ENCODE peak calls at places on chromosomes 1 and 21, in four cellular contexts. Y, L, X and P are unnamed samples.

GRCh38 chr1:227712648-227713047 is 22.5 kb downstream of the JMJD4 start:
- DNase-seq in Y (no peak), L (no peak), X (no peak), P (no peak)

GRCh38 chr1:221849897-221850296 is 108.0 kb upstream of the DUSP10 start:
- DNase-seq in Y (no peak), L (no peak), X (no peak), P (no peak)

GRCh38 chr1:3799976-3800685 is 3.8 kb upstream of the LRRC47 start:
- DNase-seq in Y (no peak), L (no peak), X (no peak), P (no peak)

GRCh38 chr1:150302907-150303306 is 9.2 kb downstream of the MRPS21 start:
- DNase-seq in Y (no peak), L (no peak), X (no peak), P (no peak)

GRCh38 chr21:43585924-43586411 is 73.3 kb downstream of the HSF2BP start:
- DNase-seq in Y (no peak), L (peak; percentile 86), X (peak; percentile 30), P (no peak)

GRCh38 chr1:41811051-41811795 is 107.5 kb downstream of the HIVEP3 start:
- DNase-seq in Y (no peak), L (no peak), X (no peak), P (no peak)

GRCh38 chr1:183783896-183784637 is 20.9 kb upstream of the RGL1 start:
- DNase-seq in Y (no peak), L (peak; percentile 73), X (no peak), P (no peak)

GRCh38 chr1:115412733-115413132 is 74.7 kb upstream of the NGF start:
- DNase-seq in Y (no peak), L (no peak), X (no peak), P (no peak)

GRCh38 chr21:23694396-23694795 is 1912.9 kb downstream of the MRPL39 start:
- DNase-seq in Y (no peak), L (no peak), X (no peak), P (no peak)

GRCh38 chr1:145977486-145978476 is 13.3 kb downstream of the POLR3GL start:
- DNase-seq in Y (peak; percentile 85), L (peak; percentile 89), X (peak; percentile 75), P (peak; percentile 28)

GRCh38 chr1:209768354-209768774 is 12.5 kb downstream of the TRAF3IP3 start:
- DNase-seq in Y (no peak), L (no peak), X (no peak), P (no peak)

GRCh38 chr1:89262643-89263042 is 10.0 kb downstream of the GBP5 start:
- DNase-seq in Y (no peak), L (no peak), X (no peak), P (no peak)